ENCODE peak calls at places on chromosomes 5 and 9, in seven cellular contexts. H, V, F, Z, B, D and Y are unnamed samples.

GRCh38 chr5:1883120-1883924 is 597 bp upstream of the IRX4 start:
- DNase-seq in H (no peak), V (no peak), F (no peak), Z (no peak), B (no peak), D (no peak), Y (no peak)

GRCh38 chr5:114412509-114413171 is 50.8 kb downstream of the KCNN2 start:
- DNase-seq in H (no peak), V (peak), F (no peak), Z (no peak), B (peak), D (no peak), Y (peak)

GRCh38 chr9:106753155-106753671 is 109.8 kb upstream of the ZNF462 start:
- DNase-seq in H (no peak), V (no peak), F (no peak), Z (no peak), B (no peak), D (no peak), Y (no peak)

GRCh38 chr5:150505041-150505511 is 2.9 kb upstream of the NDST1 start:
- DNase-seq in H (no peak), V (no peak), F (no peak), Z (no peak), B (no peak), D (no peak), Y (no peak)

GRCh38 chr5:79140553-79140952 is 28.9 kb downstream of the BHMT start:
- DNase-seq in H (no peak), V (no peak), F (no peak), Z (no peak), B (no peak), D (no peak), Y (no peak)

GRCh38 chr9:18362901-18363685 is 110.9 kb upstream of the ADAMTSL1 start:
- DNase-seq in H (no peak), V (no peak), F (no peak), Z (no peak), B (no peak), D (no peak), Y (no peak)

GRCh38 chr5:66436721-66437120 is 159.5 kb upstream of the MAST4 start:
- DNase-seq in H (no peak), V (peak), F (no peak), Z (no peak), B (no peak), D (no peak), Y (no peak)

GRCh38 chr9:10242255-10242654 is 370.5 kb downstream of the PTPRD start:
- DNase-seq in H (no peak), V (no peak), F (no peak), Z (no peak), B (no peak), D (no peak), Y (no peak)

GRCh38 chr9:22005083-22005699 is 3.9 kb downstream of the CDKN2B start:
- DNase-seq in H (no peak), V (no peak), F (no peak), Z (no peak), B (no peak), D (no peak), Y (no peak)

GRCh38 chr5:178310130-178310865 is 77.7 kb upstream of the PHYKPL start:
- DNase-seq in H (no peak), V (no peak), F (no peak), Z (no peak), B (no peak), D (no peak), Y (no peak)

GRCh38 chr9:114271556-114272510 is 51.1 kb upstream of the ORM1 start:
- DNase-seq in H (no peak), V (peak), F (peak), Z (no peak), B (no peak), D (peak), Y (no peak)

GRCh38 chr9:105385372-105385985 is 62.4 kb upstream of the FSD1L start:
- DNase-seq in H (no peak), V (peak), F (no peak), Z (peak), B (peak), D (peak), Y (no peak)

GRCh38 chr9:6667633-6668280 is 22.2 kb upstream of the GLDC start:
- DNase-seq in H (no peak), V (peak), F (no peak), Z (no peak), B (peak), D (peak), Y (peak)

GRCh38 chr9:36011379-36011778 is 25.3 kb upstream of the RECK start:
- DNase-seq in H (no peak), V (no peak), F (no peak), Z (no peak), B (no peak), D (no peak), Y (no peak)

GRCh38 chr9:105693435-105694275 is 686 bp upstream of the TMEM38B start:
- DNase-seq in H (no peak), V (peak), F (no peak), Z (no peak), B (no peak), D (no peak), Y (peak)

GRCh38 chr9:29750062-29750461 is 2176.8 kb upstream of the C9orf72 start:
- DNase-seq in H (no peak), V (no peak), F (no peak), Z (no peak), B (no peak), D (no peak), Y (peak)

GRCh38 chr9:70390922-70391321 is 23.5 kb downstream of the KLF9 start:
- DNase-seq in H (no peak), V (no peak), F (no peak), Z (no peak), B (no peak), D (peak), Y (no peak)

GRCh38 chr9:17520264-17521058 is 58.4 kb upstream of the SH3GL2 start:
- DNase-seq in H (no peak), V (peak), F (no peak), Z (no peak), B (no peak), D (no peak), Y (no peak)

GRCh38 chr5:128436825-128437224 is 101.2 kb downstream of the FBN2 start:
- DNase-seq in H (no peak), V (peak), F (no peak), Z (no peak), B (peak), D (no peak), Y (no peak)

GRCh38 chr5:167657016-167657415 is 634.4 kb upstream of the WWC1 start:
- DNase-seq in H (no peak), V (no peak), F (no peak), Z (no peak), B (no peak), D (no peak), Y (no peak)

GRCh38 chr9:115121140-115121710 is 3.3 kb upstream of the TNC start:
- DNase-seq in H (no peak), V (no peak), F (no peak), Z (no peak), B (no peak), D (no peak), Y (no peak)

GRCh38 chr9:8750639-8751041 is 951.1 kb upstream of the DMAC1 start:
- DNase-seq in H (no peak), V (peak), F (no peak), Z (no peak), B (no peak), D (no peak), Y (peak)